ENCODE peak calls at places on chromosomes 2 and 18, in four cellular contexts. E is Right ventricle myocardium superior, H is GM06990, Q is endothelial cell. C is an unnamed sample.

GRCh38 chr18:2218101-2218500 is 353.2 kb downstream of the METTL4 start:
- DNase-seq in E (no peak), H (no peak), Q (no peak), C (no peak)

GRCh38 chr2:100321181-100321880 is 970 bp downstream of the LONRF2 start:
- DNase-seq in E (peak), H (peak), Q (peak), C (peak)

GRCh38 chr2:232761301-232761907 is 15.0 kb downstream of the KCNJ13 start:
- DNase-seq in E (no peak), H (no peak), Q (peak), C (peak)

GRCh38 chr18:24536326-24536725 is 75.9 kb downstream of the HRH4 start:
- DNase-seq in E (no peak), H (no peak), Q (no peak), C (no peak)

GRCh38 chr2:72325592-72326422 is 178.1 kb upstream of the CYP26B1 start:
- DNase-seq in E (no peak), H (no peak), Q (peak), C (peak)

GRCh38 chr18:31241900-31242409 is 76.0 kb upstream of the DSG1 start:
- DNase-seq in E (no peak), H (no peak), Q (peak), C (no peak)

GRCh38 chr2:19883486-19883885 is 18.3 kb downstream of the TTC32 start:
- DNase-seq in E (no peak), H (no peak), Q (no peak), C (no peak)

GRCh38 chr2:241788572-241788971 is 11.9 kb downstream of the GAL3ST2 start:
- DNase-seq in E (no peak), H (peak), Q (no peak), C (no peak)

GRCh38 chr2:26268184-26268583 is 23.4 kb downstream of the HADHB start:
- DNase-seq in E (no peak), H (no peak), Q (no peak), C (no peak)

GRCh38 chr2:217256261-217256660 is 396.4 kb upstream of the TNP1 start:
- DNase-seq in E (no peak), H (no peak), Q (no peak), C (no peak)

GRCh38 chr2:198143156-198143555 is 338.8 kb downstream of the PLCL1 start:
- DNase-seq in E (no peak), H (no peak), Q (no peak), C (no peak)